ENCODE peak calls at places on chromosomes 3 and 15, in four cellular contexts. One of them, this sample, is unnamed.

GRCh38 chr15:51494411-51495314 is 127.9 kb downstream of the DMXL2 start:
- DNase-seq in GM12891: no peak
- DNase-seq in adrenal gland: no peak
- DNase-seq in activated gamma-delta T cell treated with Interleukin-2 at 50 U/mL for 16 hours: no peak
- DNase-seq in this sample: no peak

GRCh38 chr15:83733206-83733605 is 79.3 kb downstream of the ADAMTSL3 start:
- DNase-seq in GM12891: no peak
- DNase-seq in adrenal gland: no peak
- DNase-seq in activated gamma-delta T cell treated with Interleukin-2 at 50 U/mL for 16 hours: no peak
- DNase-seq in this sample: peak; percentile 65

GRCh38 chr15:62927196-62927595 is 115.4 kb upstream of the TPM1 start:
- DNase-seq in GM12891: no peak
- DNase-seq in adrenal gland: no peak
- DNase-seq in activated gamma-delta T cell treated with Interleukin-2 at 50 U/mL for 16 hours: no peak
- DNase-seq in this sample: no peak

GRCh38 chr3:68306571-68306970 is 625.8 kb downstream of the TAFA4 start:
- DNase-seq in GM12891: no peak
- DNase-seq in adrenal gland: no peak
- DNase-seq in activated gamma-delta T cell treated with Interleukin-2 at 50 U/mL for 16 hours: no peak
- DNase-seq in this sample: no peak

GRCh38 chr3:129034650-129035049 is 25.9 kb upstream of the GP9 start:
- DNase-seq in GM12891: no peak
- DNase-seq in adrenal gland: no peak
- DNase-seq in activated gamma-delta T cell treated with Interleukin-2 at 50 U/mL for 16 hours: no peak
- DNase-seq in this sample: peak; percentile 25

GRCh38 chr15:90572893-90573292 is 43.2 kb downstream of the CRTC3 start:
- DNase-seq in GM12891: no peak
- DNase-seq in adrenal gland: no peak
- DNase-seq in activated gamma-delta T cell treated with Interleukin-2 at 50 U/mL for 16 hours: no peak
- DNase-seq in this sample: no peak

GRCh38 chr15:75153565-75154248 is 48.0 kb upstream of the C15orf39 start:
- DNase-seq in GM12891: no peak
- DNase-seq in adrenal gland: no peak
- DNase-seq in activated gamma-delta T cell treated with Interleukin-2 at 50 U/mL for 16 hours: no peak
- DNase-seq in this sample: no peak

GRCh38 chr3:72973031-72973723 is 23.4 kb upstream of the PPP4R2 start:
- DNase-seq in GM12891: no peak
- DNase-seq in adrenal gland: no peak
- DNase-seq in activated gamma-delta T cell treated with Interleukin-2 at 50 U/mL for 16 hours: no peak
- DNase-seq in this sample: no peak

GRCh38 chr3:184546252-184546651 is 15.3 kb upstream of the EPHB3 start:
- DNase-seq in GM12891: no peak
- DNase-seq in adrenal gland: no peak
- DNase-seq in activated gamma-delta T cell treated with Interleukin-2 at 50 U/mL for 16 hours: no peak
- DNase-seq in this sample: no peak

GRCh38 chr3:47117803-47118364 is 46.0 kb downstream of the SETD2 start:
- DNase-seq in GM12891: no peak
- DNase-seq in adrenal gland: no peak
- DNase-seq in activated gamma-delta T cell treated with Interleukin-2 at 50 U/mL for 16 hours: no peak
- DNase-seq in this sample: no peak

GRCh38 chr3:161372321-161373260 is 1.3 kb upstream of the SPTSSB start:
- DNase-seq in GM12891: peak; percentile 16
- DNase-seq in adrenal gland: no peak
- DNase-seq in activated gamma-delta T cell treated with Interleukin-2 at 50 U/mL for 16 hours: peak; percentile 17
- DNase-seq in this sample: peak; percentile 15

GRCh38 chr3:56288258-56288657 is 180.0 kb downstream of the ERC2 start:
- DNase-seq in GM12891: no peak
- DNase-seq in adrenal gland: no peak
- DNase-seq in activated gamma-delta T cell treated with Interleukin-2 at 50 U/mL for 16 hours: no peak
- DNase-seq in this sample: no peak

GRCh38 chr15:24269166-24269571 is 406.4 kb upstream of the NPAP1 start:
- DNase-seq in GM12891: no peak
- DNase-seq in adrenal gland: no peak
- DNase-seq in activated gamma-delta T cell treated with Interleukin-2 at 50 U/mL for 16 hours: no peak
- DNase-seq in this sample: no peak

GRCh38 chr15:85859671-85860070 is 64.9 kb upstream of the KLHL25 start:
- DNase-seq in GM12891: no peak
- DNase-seq in adrenal gland: peak; percentile 17
- DNase-seq in activated gamma-delta T cell treated with Interleukin-2 at 50 U/mL for 16 hours: no peak
- DNase-seq in this sample: no peak